ENCODE peak calls at places on chromosomes 12 and 14, in ten cellular contexts. G is lower lobe of right lung, B is tibial nerve, J is left ventricle myocardium inferior, M is fibroblast of lung, I is adipocyte, N is colonic mucosa, D is endothelial cell of umbilical vein, E is thyroid gland, R is esophagus squamous epithelium. Z is an unnamed sample. For H3K27me3 and H3K4me1, the result is how much of the 10 kb centered on the place peaks cover.

GRCh38 chr12:24711056-24711455 is 237.8 kb downstream of the BCAT1 start:
- DNase-seq in G (no peak), B (no peak), J (no peak), M (no peak), I (no peak), N (no peak), D (no peak), E (no peak), R (no peak), Z (no peak)

GRCh38 chr12:68374315-68374982 is 42.3 kb upstream of the MDM1 start:
- DNase-seq in G (no peak), B (no peak), J (no peak), M (no peak), I (no peak), N (no peak), D (no peak), E (no peak), R (no peak), Z (no peak)

GRCh38 chr14:91315844-91316267 is 71.4 kb upstream of the GPR68 start:
- DNase-seq in G (no peak), B (no peak), J (no peak), M (no peak), I (no peak), N (no peak), D (no peak), E (no peak), R (no peak), Z (no peak)

GRCh38 chr12:111361717-111362576 is 6.9 kb downstream of the PHETA1 start:
- DNase-seq in G (peak), B (no peak), J (peak), M (no peak), I (no peak), N (no peak), D (no peak), E (peak), R (no peak), Z (no peak)

GRCh38 chr14:97592341-97592980 is 795.3 kb downstream of the VRK1 start:
- DNase-seq in G (no peak), B (no peak), J (no peak), M (no peak), I (no peak), N (no peak), D (no peak), E (no peak), R (no peak), Z (no peak)

GRCh38 chr14:68359862-68360552 is 432.9 kb downstream of the ZFP36L1 start:
- DNase-seq in G (peak), B (peak), J (peak), M (peak), I (peak), N (peak), D (no peak), E (peak), R (no peak), Z (no peak)

GRCh38 chr14:95305145-95305544 is 14.6 kb downstream of the CLMN start:
- DNase-seq in G (no peak), B (no peak), J (no peak), M (no peak), I (no peak), N (no peak), D (no peak), E (no peak), R (no peak), Z (no peak)

GRCh38 chr12:55966408-55967281 is at the start of gene CDK2:
- DNase-seq in G (peak), B (peak), J (peak), M (peak), I (peak), N (peak), D (peak), E (peak), R (peak), Z (peak)

GRCh38 chr14:84361476-84361875 is 1168.5 kb upstream of the FLRT2 start:
- DNase-seq in G (no peak), B (no peak), J (no peak), M (no peak), I (no peak), N (no peak), D (peak), E (no peak), R (no peak), Z (no peak)

GRCh38 chr14:48527832-48528231 is 852.4 kb upstream of the MDGA2 start:
- DNase-seq in G (no peak), B (no peak), J (no peak), M (no peak), I (no peak), N (no peak), D (no peak), E (no peak), R (no peak), Z (no peak)

GRCh38 chr12:46470039-46470627 is 97.6 kb upstream of the SLC38A2 start:
- DNase-seq in G (no peak), B (no peak), J (no peak), M (no peak), I (no peak), N (no peak), D (no peak), E (no peak), R (no peak), Z (no peak)

GRCh38 chr12:66144796-66145754 is 14.5 kb upstream of the LLPH start:
- DNase-seq in G (no peak), B (no peak), J (no peak), M (peak), I (peak), N (peak), D (peak), E (peak), R (no peak), Z (peak)

GRCh38 chr14:102898776-102899515 is 23.5 kb upstream of the AMN start:
- DNase-seq in G (no peak), B (no peak), J (no peak), M (no peak), I (no peak), N (no peak), D (no peak), E (peak), R (no peak), Z (no peak)

GRCh38 chr14:63544641-63545234 is 1.6 kb upstream of the PPP2R5E start:
- DNase-seq in G (no peak), B (no peak), J (no peak), M (peak), I (peak), N (no peak), D (peak), E (no peak), R (no peak), Z (no peak)

GRCh38 chr12:103879048-103879692 is 38.1 kb upstream of the NT5DC3 start:
- DNase-seq in G (no peak), B (no peak), J (no peak), M (no peak), I (no peak), N (no peak), D (no peak), E (no peak), R (no peak), Z (no peak)

GRCh38 chr14:70097576-70098256 is 91.0 kb downstream of the SLC8A3 start:
- DNase-seq in G (no peak), B (no peak), J (no peak), M (no peak), I (no peak), N (no peak), D (no peak), E (no peak), R (no peak), Z (no peak)

GRCh38 chr14:34322940-34323418 is 139.1 kb downstream of the SPTSSA start:
- DNase-seq in G (peak), B (no peak), J (peak), M (peak), I (peak), N (peak), D (peak), E (peak), R (no peak), Z (peak)

GRCh38 chr12:1470051-1470450 is 124.3 kb downstream of the FBXL14 start:
- DNase-seq in G (no peak), B (no peak), J (no peak), M (no peak), I (no peak), N (no peak), D (peak), E (no peak), R (no peak), Z (no peak)

GRCh38 chr12:109539508-109539907 is 33.8 kb downstream of the MMAB start:
- DNase-seq in G (no peak), B (no peak), J (no peak), M (peak), I (peak), N (no peak), D (peak), E (no peak), R (no peak), Z (no peak)

GRCh38 chr12:78696267-78696666 is 168.3 kb upstream of the SYT1 start:
- DNase-seq in G (no peak), B (no peak), J (no peak), M (no peak), I (no peak), N (no peak), D (no peak), E (no peak), R (no peak), Z (no peak)

GRCh38 chr14:93049867-93050331 is 65.8 kb downstream of the ITPK1 start:
- DNase-seq in G (no peak), B (no peak), J (peak), M (peak), I (no peak), N (no peak), D (peak), E (peak), R (no peak), Z (no peak)

GRCh38 chr12:128381961-128382360 is 115.0 kb downstream of the TMEM132C start:
- DNase-seq in G (no peak), B (no peak), J (no peak), M (no peak), I (no peak), N (no peak), D (no peak), E (no peak), R (no peak), Z (no peak)
- H3K27me3 ChIP-seq in G (under half), B (under half), J (half or more), M (under half), I (under half), N (under half), D (under half), E (under half), R (under half), Z (under half)

DNA sequence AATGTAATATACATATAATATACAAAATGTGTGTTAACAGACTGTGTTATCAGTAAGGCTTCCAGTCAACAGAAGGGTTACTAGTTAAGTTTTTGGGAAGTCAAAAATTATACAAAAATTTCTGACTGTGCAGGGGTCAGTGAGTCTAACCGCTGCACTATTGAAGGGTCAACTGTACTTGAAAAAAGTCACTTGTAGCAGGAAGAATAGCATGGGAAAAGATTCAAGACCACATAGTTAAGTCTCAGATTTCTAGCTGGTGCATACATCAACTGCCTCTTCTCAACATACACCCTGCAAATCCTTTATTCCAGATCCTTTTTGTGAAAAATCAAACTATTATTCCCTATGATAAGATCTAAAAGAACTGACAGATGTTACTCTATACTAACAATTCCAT is 5.9 kb downstream of the EPS8 start:
- DNase-seq in G (no peak), B (no peak), J (no peak), M (peak), I (no peak), N (no peak), D (no peak), E (no peak), R (no peak), Z (no peak)
- H3K4me1 ChIP-seq in G (under half), B (under half), J (under half), M (under half), I (half or more), N (under half), D (under half), E (under half), R (under half), Z (under half)

DNA sequence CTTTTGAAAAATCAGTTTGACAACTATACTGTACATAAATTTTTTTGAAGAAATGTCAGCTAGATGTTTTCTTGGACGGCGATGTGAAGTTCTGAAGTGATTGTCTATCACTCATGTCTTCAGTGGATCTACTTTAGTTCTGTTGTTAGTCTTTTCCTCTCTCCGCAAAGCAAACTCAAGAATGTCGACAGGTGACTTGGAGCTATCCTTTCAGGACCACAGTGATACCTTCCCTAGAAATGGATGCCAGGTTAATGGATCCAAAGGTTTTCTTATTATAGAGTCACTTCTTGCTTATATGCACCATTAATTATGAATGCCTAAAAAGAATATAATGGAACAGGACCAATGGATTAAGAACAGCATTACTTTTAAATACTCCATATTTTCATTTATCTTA is 1.2 kb downstream of the PTPRO start:
- DNase-seq in G (no peak), B (no peak), J (no peak), M (no peak), I (no peak), N (no peak), D (no peak), E (no peak), R (no peak), Z (no peak)
- H3K27me3 ChIP-seq in G (under half), B (under half), J (half or more), M (under half), I (under half), N (under half), D (under half), E (under half), R (under half), Z (under half)

GRCh38 chr12:49225551-49226166 is 36.8 kb upstream of the TUBA1A start:
- DNase-seq in G (peak), B (no peak), J (no peak), M (peak), I (no peak), N (no peak), D (peak), E (no peak), R (no peak), Z (peak)

GRCh38 chr12:49230176-49230575 is 34.7 kb upstream of the TUBA1C start:
- DNase-seq in G (no peak), B (no peak), J (no peak), M (no peak), I (no peak), N (no peak), D (no peak), E (no peak), R (no peak), Z (no peak)

GRCh38 chr12:49227701-49228100 is 37.2 kb upstream of the TUBA1C start:
- DNase-seq in G (no peak), B (no peak), J (no peak), M (no peak), I (no peak), N (no peak), D (no peak), E (no peak), R (no peak), Z (peak)

GRCh38 chr12:49230810-49231209 is 34.1 kb upstream of the TUBA1C start:
- DNase-seq in G (no peak), B (no peak), J (no peak), M (no peak), I (no peak), N (no peak), D (no peak), E (no peak), R (no peak), Z (no peak)

DNA sequence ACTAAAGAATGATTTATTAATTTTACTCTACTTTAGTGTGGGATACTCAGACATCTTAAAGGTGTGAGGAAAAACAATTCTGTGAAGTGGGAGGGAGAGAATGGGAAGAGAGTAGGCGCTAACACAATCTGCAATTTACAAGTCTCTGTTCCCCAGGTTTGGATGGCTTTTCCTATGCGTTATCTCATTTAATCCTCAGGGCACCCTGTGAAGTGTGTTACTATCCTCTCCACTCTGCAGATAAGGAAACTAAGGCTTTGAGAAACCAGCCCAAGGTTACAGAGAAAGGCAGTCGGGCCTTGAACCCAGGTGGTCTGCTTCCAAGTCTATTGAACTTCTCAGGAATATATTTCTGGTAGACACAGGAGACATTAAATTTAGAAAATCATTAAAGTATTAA is 36.2 kb upstream of the TUBA1C start:
- DNase-seq in G (no peak), B (no peak), J (no peak), M (no peak), I (no peak), N (no peak), D (no peak), E (no peak), R (no peak), Z (no peak)
- H3K4me1 ChIP-seq in G (under half), B (under half), J (under half), M (under half), I (under half), N (under half), D (under half), E (under half), R (under half), Z (under half)

GRCh38 chr12:7229741-7230140 is 40.3 kb downstream of the PEX5 start:
- DNase-seq in G (no peak), B (no peak), J (no peak), M (no peak), I (no peak), N (no peak), D (no peak), E (no peak), R (no peak), Z (no peak)
- H3K27me3 ChIP-seq in G (under half), B (under half), J (under half), M (under half), I (under half), N (under half), D (under half), E (under half), R (under half), Z (under half)

DNA sequence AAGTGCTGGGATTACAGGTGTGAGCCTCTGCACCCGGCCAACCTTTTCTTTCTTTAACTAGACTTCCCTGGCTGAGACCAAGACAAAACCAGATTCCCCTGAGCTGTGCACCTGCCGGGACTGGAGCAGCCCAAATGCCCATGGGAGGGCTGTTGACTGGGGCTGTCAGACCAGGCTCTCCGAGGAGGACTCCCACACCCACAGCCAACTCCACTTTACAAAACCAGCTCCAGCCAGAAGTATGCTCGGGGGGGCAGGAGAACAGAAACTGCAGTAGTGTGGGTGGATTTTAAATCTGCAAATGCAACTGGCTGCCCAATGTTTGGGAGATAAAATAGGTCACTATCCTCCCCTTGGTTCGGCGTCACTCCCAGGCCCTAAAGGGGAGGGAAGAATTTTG is 78.5 kb downstream of the VCPKMT start:
- DNase-seq in G (peak), B (no peak), J (no peak), M (no peak), I (no peak), N (no peak), D (no peak), E (peak), R (no peak), Z (no peak)
- H3K4me1 ChIP-seq in G (under half), B (under half), J (under half), M (under half), I (under half), N (under half), D (under half), E (under half), R (under half), Z (under half)